ENCODE peak calls at places on chromosomes 11 and 22, in six cellular contexts. One of them, this sample, is unnamed.

GRCh38 chr22:35191412-35191811 is 65.9 kb upstream of the HMGXB4 start:
- DNase-seq in PC-3: peak
- DNase-seq in HEK293T: no peak
- DNase-seq in esophagus squamous epithelium: no peak
- DNase-seq in caudate nucleus: no peak
- DNase-seq in HT-29: no peak
- DNase-seq in this sample: no peak

GRCh38 chr11:39745401-39745800 is 1714.1 kb downstream of the LRRC4C start:
- DNase-seq in HT-29: peak
- DNase-seq in esophagus squamous epithelium: no peak
- DNase-seq in caudate nucleus: no peak
- DNase-seq in PC-3: peak
- DNase-seq in HEK293T: no peak
- DNase-seq in this sample: no peak

GRCh38 chr11:64296830-64297721 is 3.1 kb upstream of the CATSPERZ start:
- DNase-seq in HEK293T: no peak
- DNase-seq in caudate nucleus: no peak
- DNase-seq in HT-29: no peak
- DNase-seq in PC-3: no peak
- DNase-seq in esophagus squamous epithelium: no peak
- DNase-seq in this sample: no peak

GRCh38 chr22:50545522-50546325 is at the start of gene KLHDC7B:
- DNase-seq in caudate nucleus: no peak
- DNase-seq in HT-29: no peak
- DNase-seq in esophagus squamous epithelium: no peak
- DNase-seq in HEK293T: no peak
- DNase-seq in PC-3: no peak
- DNase-seq in this sample: no peak

GRCh38 chr11:69662021-69662698 is 13.0 kb downstream of the LTO1 start:
- DNase-seq in caudate nucleus: no peak
- DNase-seq in HEK293T: no peak
- DNase-seq in PC-3: no peak
- DNase-seq in esophagus squamous epithelium: no peak
- DNase-seq in HT-29: peak
- DNase-seq in this sample: no peak

GRCh38 chr22:47178339-47178738 is 415.9 kb downstream of the TBC1D22A start:
- DNase-seq in HEK293T: no peak
- DNase-seq in HT-29: no peak
- DNase-seq in esophagus squamous epithelium: no peak
- DNase-seq in PC-3: no peak
- DNase-seq in caudate nucleus: no peak
- DNase-seq in this sample: no peak

GRCh38 chr22:37105154-37105553 is 4.4 kb downstream of the TMPRSS6 start:
- DNase-seq in esophagus squamous epithelium: no peak
- DNase-seq in HT-29: peak
- DNase-seq in PC-3: no peak
- DNase-seq in caudate nucleus: no peak
- DNase-seq in HEK293T: no peak
- DNase-seq in this sample: no peak

GRCh38 chr11:44889266-44889665 is 61.4 kb downstream of the TP53I11 start:
- DNase-seq in HEK293T: no peak
- DNase-seq in HT-29: no peak
- DNase-seq in esophagus squamous epithelium: no peak
- DNase-seq in PC-3: no peak
- DNase-seq in caudate nucleus: no peak
- DNase-seq in this sample: no peak

GRCh38 chr11:41222236-41222635 is 237.2 kb downstream of the LRRC4C start:
- DNase-seq in caudate nucleus: no peak
- DNase-seq in PC-3: no peak
- DNase-seq in HT-29: no peak
- DNase-seq in HEK293T: no peak
- DNase-seq in esophagus squamous epithelium: no peak
- DNase-seq in this sample: no peak

GRCh38 chr11:50164050-50164449 is 131.4 kb downstream of the OR4C45 start:
- DNase-seq in esophagus squamous epithelium: no peak
- DNase-seq in caudate nucleus: no peak
- DNase-seq in PC-3: no peak
- DNase-seq in HEK293T: no peak
- DNase-seq in HT-29: no peak
- DNase-seq in this sample: no peak

GRCh38 chr22:47918276-47918928 is 1156.0 kb downstream of the TBC1D22A start:
- DNase-seq in PC-3: no peak
- DNase-seq in esophagus squamous epithelium: no peak
- DNase-seq in caudate nucleus: no peak
- DNase-seq in HEK293T: no peak
- DNase-seq in HT-29: no peak
- DNase-seq in this sample: no peak

GRCh38 chr11:34655335-34656008 is 34.6 kb downstream of the EHF start:
- DNase-seq in HT-29: no peak
- DNase-seq in PC-3: peak
- DNase-seq in esophagus squamous epithelium: no peak
- DNase-seq in HEK293T: no peak
- DNase-seq in caudate nucleus: no peak
- DNase-seq in this sample: no peak

GRCh38 chr22:44399906-44400762 is 87.4 kb upstream of the SHISAL1 start:
- DNase-seq in HEK293T: no peak
- DNase-seq in PC-3: no peak
- DNase-seq in HT-29: no peak
- DNase-seq in caudate nucleus: no peak
- DNase-seq in esophagus squamous epithelium: no peak
- DNase-seq in this sample: no peak

GRCh38 chr22:27591060-27591459 is 210.5 kb downstream of the MN1 start:
- DNase-seq in esophagus squamous epithelium: no peak
- DNase-seq in HEK293T: no peak
- DNase-seq in PC-3: no peak
- DNase-seq in HT-29: no peak
- DNase-seq in caudate nucleus: no peak
- DNase-seq in this sample: no peak

GRCh38 chr22:37862570-37863325 is 13.5 kb downstream of the EIF3L start:
- DNase-seq in HT-29: no peak
- DNase-seq in caudate nucleus: no peak
- DNase-seq in esophagus squamous epithelium: no peak
- DNase-seq in PC-3: no peak
- DNase-seq in HEK293T: no peak
- DNase-seq in this sample: no peak

GRCh38 chr11:29333993-29334780 is 682.6 kb downstream of the KCNA4 start:
- DNase-seq in esophagus squamous epithelium: no peak
- DNase-seq in HT-29: peak
- DNase-seq in HEK293T: peak
- DNase-seq in PC-3: peak
- DNase-seq in caudate nucleus: no peak
- DNase-seq in this sample: peak

GRCh38 chr11:10866893-10867331 is 9.1 kb upstream of the ZBED5 start:
- DNase-seq in caudate nucleus: no peak
- DNase-seq in HEK293T: peak
- DNase-seq in PC-3: peak
- DNase-seq in esophagus squamous epithelium: no peak
- DNase-seq in HT-29: no peak
- DNase-seq in this sample: no peak

GRCh38 chr11:33860926-33861325 is 30.9 kb downstream of the LMO2 start:
- DNase-seq in HEK293T: no peak
- DNase-seq in esophagus squamous epithelium: no peak
- DNase-seq in PC-3: no peak
- DNase-seq in caudate nucleus: no peak
- DNase-seq in HT-29: no peak
- DNase-seq in this sample: no peak

GRCh38 chr11:77370217-77370616 is 68.7 kb upstream of the GDPD4 start:
- DNase-seq in HT-29: no peak
- DNase-seq in caudate nucleus: no peak
- DNase-seq in esophagus squamous epithelium: no peak
- DNase-seq in PC-3: no peak
- DNase-seq in HEK293T: no peak
- DNase-seq in this sample: no peak

GRCh38 chr22:46390652-46391301 is 55.3 kb downstream of the TRMU start:
- DNase-seq in HT-29: peak
- DNase-seq in caudate nucleus: no peak
- DNase-seq in PC-3: peak
- DNase-seq in HEK293T: peak
- DNase-seq in esophagus squamous epithelium: no peak
- DNase-seq in this sample: peak

GRCh38 chr11:133347988-133348387 is 184.3 kb downstream of the OPCML start:
- DNase-seq in caudate nucleus: no peak
- DNase-seq in esophagus squamous epithelium: no peak
- DNase-seq in PC-3: no peak
- DNase-seq in HT-29: no peak
- DNase-seq in HEK293T: no peak
- DNase-seq in this sample: no peak

GRCh38 chr11:75275581-75275980 is 35.0 kb downstream of the TPBGL start:
- DNase-seq in HT-29: no peak
- DNase-seq in PC-3: no peak
- DNase-seq in caudate nucleus: no peak
- DNase-seq in esophagus squamous epithelium: peak
- DNase-seq in HEK293T: no peak
- DNase-seq in this sample: no peak

GRCh38 chr22:36052505-36052941 is 23.9 kb upstream of the RBFOX2 start:
- DNase-seq in caudate nucleus: no peak
- DNase-seq in HEK293T: no peak
- DNase-seq in esophagus squamous epithelium: no peak
- DNase-seq in PC-3: peak
- DNase-seq in HT-29: peak
- DNase-seq in this sample: peak

GRCh38 chr11:102927624-102927990 is 27.9 kb downstream of the MMP13 start:
- DNase-seq in HT-29: no peak
- DNase-seq in HEK293T: no peak
- DNase-seq in esophagus squamous epithelium: no peak
- DNase-seq in PC-3: no peak
- DNase-seq in caudate nucleus: no peak
- DNase-seq in this sample: no peak

GRCh38 chr11:33016654-33017053 is 976 bp downstream of the DEPDC7 start:
- DNase-seq in HEK293T: no peak
- DNase-seq in esophagus squamous epithelium: no peak
- DNase-seq in caudate nucleus: no peak
- DNase-seq in HT-29: no peak
- DNase-seq in PC-3: peak
- DNase-seq in this sample: no peak

GRCh38 chr11:86442420-86442819 is 67.7 kb downstream of the CCDC81 start:
- DNase-seq in HEK293T: no peak
- DNase-seq in PC-3: no peak
- DNase-seq in esophagus squamous epithelium: no peak
- DNase-seq in caudate nucleus: no peak
- DNase-seq in HT-29: no peak
- DNase-seq in this sample: no peak

GRCh38 chr22:29270475-29271271 is 2.6 kb downstream of the EWSR1 start:
- DNase-seq in HT-29: peak
- DNase-seq in caudate nucleus: no peak
- DNase-seq in esophagus squamous epithelium: no peak
- DNase-seq in HEK293T: no peak
- DNase-seq in PC-3: peak
- DNase-seq in this sample: no peak

GRCh38 chr11:13104619-13105236 is 95.6 kb downstream of the RASSF10 start:
- DNase-seq in caudate nucleus: no peak
- DNase-seq in PC-3: no peak
- DNase-seq in HT-29: no peak
- DNase-seq in HEK293T: no peak
- DNase-seq in esophagus squamous epithelium: no peak
- DNase-seq in this sample: no peak

GRCh38 chr22:48890693-48891554 is 936.7 kb downstream of the BRD1 start:
- DNase-seq in HT-29: no peak
- DNase-seq in PC-3: no peak
- DNase-seq in HEK293T: no peak
- DNase-seq in esophagus squamous epithelium: no peak
- DNase-seq in caudate nucleus: no peak
- DNase-seq in this sample: no peak

GRCh38 chr11:44952500-44953260 is 2.0 kb upstream of the TP53I11 start:
- DNase-seq in caudate nucleus: no peak
- DNase-seq in HEK293T: no peak
- DNase-seq in HT-29: no peak
- DNase-seq in esophagus squamous epithelium: no peak
- DNase-seq in PC-3: no peak
- DNase-seq in this sample: no peak

GRCh38 chr11:63767415-63768231 is 952 bp downstream of the ZFTA start:
- DNase-seq in caudate nucleus: no peak
- DNase-seq in HEK293T: peak
- DNase-seq in PC-3: peak
- DNase-seq in HT-29: peak
- DNase-seq in esophagus squamous epithelium: no peak
- DNase-seq in this sample: peak

GRCh38 chr22:40258463-40259046 is 80.8 kb downstream of the TNRC6B start:
- DNase-seq in HEK293T: no peak
- DNase-seq in PC-3: peak
- DNase-seq in esophagus squamous epithelium: no peak
- DNase-seq in HT-29: no peak
- DNase-seq in caudate nucleus: no peak
- DNase-seq in this sample: no peak

GRCh38 chr11:88310246-88310645 is 27.3 kb downstream of the CTSC start:
- DNase-seq in HEK293T: no peak
- DNase-seq in esophagus squamous epithelium: no peak
- DNase-seq in HT-29: no peak
- DNase-seq in PC-3: peak
- DNase-seq in caudate nucleus: no peak
- DNase-seq in this sample: no peak

GRCh38 chr11:112540261-112540660 is 279.6 kb upstream of the PLET1 start:
- DNase-seq in esophagus squamous epithelium: no peak
- DNase-seq in HT-29: no peak
- DNase-seq in caudate nucleus: no peak
- DNase-seq in HEK293T: no peak
- DNase-seq in PC-3: no peak
- DNase-seq in this sample: no peak

GRCh38 chr11:118328745-118329144 is 13.8 kb downstream of the CD3D start:
- DNase-seq in HEK293T: no peak
- DNase-seq in HT-29: no peak
- DNase-seq in PC-3: no peak
- DNase-seq in esophagus squamous epithelium: no peak
- DNase-seq in caudate nucleus: no peak
- DNase-seq in this sample: no peak